ENCODE peak calls at places on chromosomes 1 and 21, in ten cellular contexts. One of them, this sample, is unnamed.

GRCh38 chr1:232922475-232922874 is 27.9 kb upstream of the NTPCR start:
- DNase-seq in activated T-cell treated with anti-CD3 and anti-CD28 coated beads for 1 hour: no peak
- DNase-seq in stimulated activated effector memory CD8-positive, alpha-beta T cell treated with anti-CD3 and anti-CD28 coated beads, Interleukin-12 subunit alpha, Interleukin-12 subunit beta, amount 100 ng/mL, for 72 hours: no peak
- DNase-seq in fibroblast of villous mesenchyme: peak; percentile 65
- DNase-seq in HFF-Myc: no peak
- DNase-seq in AG09319: no peak
- DNase-seq in WTC11: no peak
- DNase-seq in tibial artery: no peak
- DNase-seq in Daoy: peak; percentile 86
- DNase-seq in Peyer's patch: no peak
- DNase-seq in this sample: no peak

GRCh38 chr1:231279081-231279480 is 38.1 kb downstream of the GNPAT start:
- DNase-seq in stimulated activated effector memory CD8-positive, alpha-beta T cell treated with anti-CD3 and anti-CD28 coated beads, Interleukin-12 subunit alpha, Interleukin-12 subunit beta, amount 100 ng/mL, for 72 hours: no peak
- DNase-seq in Peyer's patch: no peak
- DNase-seq in HFF-Myc: no peak
- DNase-seq in tibial artery: no peak
- DNase-seq in fibroblast of villous mesenchyme: peak; percentile 6
- DNase-seq in activated T-cell treated with anti-CD3 and anti-CD28 coated beads for 1 hour: no peak
- DNase-seq in WTC11: no peak
- DNase-seq in Daoy: no peak
- DNase-seq in AG09319: no peak
- DNase-seq in this sample: no peak

GRCh38 chr1:244603498-244603897 is 49.4 kb upstream of the DESI2 start:
- DNase-seq in Peyer's patch: no peak
- DNase-seq in HFF-Myc: peak; percentile 14
- DNase-seq in stimulated activated effector memory CD8-positive, alpha-beta T cell treated with anti-CD3 and anti-CD28 coated beads, Interleukin-12 subunit alpha, Interleukin-12 subunit beta, amount 100 ng/mL, for 72 hours: no peak
- DNase-seq in tibial artery: no peak
- DNase-seq in WTC11: no peak
- DNase-seq in AG09319: no peak
- DNase-seq in Daoy: peak; percentile 13
- DNase-seq in fibroblast of villous mesenchyme: peak; percentile 49
- DNase-seq in activated T-cell treated with anti-CD3 and anti-CD28 coated beads for 1 hour: no peak
- DNase-seq in this sample: no peak

GRCh38 chr21:36188081-36188681 is 31.6 kb downstream of the DOP1B start:
- DNase-seq in tibial artery: no peak
- DNase-seq in Peyer's patch: no peak
- DNase-seq in AG09319: no peak
- DNase-seq in HFF-Myc: no peak
- DNase-seq in Daoy: no peak
- DNase-seq in stimulated activated effector memory CD8-positive, alpha-beta T cell treated with anti-CD3 and anti-CD28 coated beads, Interleukin-12 subunit alpha, Interleukin-12 subunit beta, amount 100 ng/mL, for 72 hours: no peak
- DNase-seq in activated T-cell treated with anti-CD3 and anti-CD28 coated beads for 1 hour: no peak
- DNase-seq in fibroblast of villous mesenchyme: no peak
- DNase-seq in WTC11: no peak
- DNase-seq in this sample: peak; percentile 82

GRCh38 chr1:84298688-84299535 is 2.6 kb upstream of the SAMD13 start:
- DNase-seq in AG09319: no peak
- DNase-seq in activated T-cell treated with anti-CD3 and anti-CD28 coated beads for 1 hour: peak; percentile 11
- DNase-seq in Peyer's patch: peak; percentile 23
- DNase-seq in HFF-Myc: no peak
- DNase-seq in tibial artery: peak; percentile 28
- DNase-seq in WTC11: peak; percentile 58
- DNase-seq in Daoy: peak; percentile 68
- DNase-seq in stimulated activated effector memory CD8-positive, alpha-beta T cell treated with anti-CD3 and anti-CD28 coated beads, Interleukin-12 subunit alpha, Interleukin-12 subunit beta, amount 100 ng/mL, for 72 hours: peak; percentile 4
- DNase-seq in fibroblast of villous mesenchyme: peak; percentile 17
- DNase-seq in this sample: peak; percentile 78

GRCh38 chr1:116538527-116538926 is 32.3 kb downstream of the CD58 start:
- DNase-seq in Peyer's patch: no peak
- DNase-seq in HFF-Myc: no peak
- DNase-seq in activated T-cell treated with anti-CD3 and anti-CD28 coated beads for 1 hour: no peak
- DNase-seq in WTC11: no peak
- DNase-seq in fibroblast of villous mesenchyme: peak; percentile 38
- DNase-seq in AG09319: no peak
- DNase-seq in stimulated activated effector memory CD8-positive, alpha-beta T cell treated with anti-CD3 and anti-CD28 coated beads, Interleukin-12 subunit alpha, Interleukin-12 subunit beta, amount 100 ng/mL, for 72 hours: no peak
- DNase-seq in Daoy: peak; percentile 78
- DNase-seq in tibial artery: no peak
- DNase-seq in this sample: no peak

GRCh38 chr21:35520869-35521268 is 471.8 kb upstream of the RUNX1 start:
- DNase-seq in HFF-Myc: no peak
- DNase-seq in activated T-cell treated with anti-CD3 and anti-CD28 coated beads for 1 hour: no peak
- DNase-seq in WTC11: no peak
- DNase-seq in Peyer's patch: no peak
- DNase-seq in Daoy: no peak
- DNase-seq in tibial artery: no peak
- DNase-seq in AG09319: no peak
- DNase-seq in fibroblast of villous mesenchyme: no peak
- DNase-seq in stimulated activated effector memory CD8-positive, alpha-beta T cell treated with anti-CD3 and anti-CD28 coated beads, Interleukin-12 subunit alpha, Interleukin-12 subunit beta, amount 100 ng/mL, for 72 hours: no peak
- DNase-seq in this sample: no peak

GRCh38 chr1:91732291-91732953 is 153.5 kb downstream of the TGFBR3 start:
- DNase-seq in Daoy: peak; percentile 97
- DNase-seq in HFF-Myc: peak; percentile 77
- DNase-seq in activated T-cell treated with anti-CD3 and anti-CD28 coated beads for 1 hour: no peak
- DNase-seq in AG09319: peak; percentile 43
- DNase-seq in fibroblast of villous mesenchyme: peak; percentile 90
- DNase-seq in WTC11: no peak
- DNase-seq in Peyer's patch: no peak
- DNase-seq in tibial artery: no peak
- DNase-seq in stimulated activated effector memory CD8-positive, alpha-beta T cell treated with anti-CD3 and anti-CD28 coated beads, Interleukin-12 subunit alpha, Interleukin-12 subunit beta, amount 100 ng/mL, for 72 hours: peak; percentile 20
- DNase-seq in this sample: no peak

GRCh38 chr1:211928993-211929637 is 98.6 kb upstream of the LPGAT1 start:
- DNase-seq in stimulated activated effector memory CD8-positive, alpha-beta T cell treated with anti-CD3 and anti-CD28 coated beads, Interleukin-12 subunit alpha, Interleukin-12 subunit beta, amount 100 ng/mL, for 72 hours: no peak
- DNase-seq in WTC11: no peak
- DNase-seq in Daoy: peak; percentile 33
- DNase-seq in activated T-cell treated with anti-CD3 and anti-CD28 coated beads for 1 hour: no peak
- DNase-seq in AG09319: no peak
- DNase-seq in Peyer's patch: no peak
- DNase-seq in fibroblast of villous mesenchyme: peak; percentile 64
- DNase-seq in HFF-Myc: no peak
- DNase-seq in tibial artery: peak; percentile 46
- DNase-seq in this sample: peak; percentile 55

GRCh38 chr1:107692580-107693345 is 272.2 kb downstream of the VAV3 start:
- DNase-seq in Daoy: no peak
- DNase-seq in HFF-Myc: no peak
- DNase-seq in tibial artery: no peak
- DNase-seq in stimulated activated effector memory CD8-positive, alpha-beta T cell treated with anti-CD3 and anti-CD28 coated beads, Interleukin-12 subunit alpha, Interleukin-12 subunit beta, amount 100 ng/mL, for 72 hours: no peak
- DNase-seq in Peyer's patch: no peak
- DNase-seq in fibroblast of villous mesenchyme: no peak
- DNase-seq in activated T-cell treated with anti-CD3 and anti-CD28 coated beads for 1 hour: no peak
- DNase-seq in WTC11: no peak
- DNase-seq in AG09319: no peak
- DNase-seq in this sample: no peak

GRCh38 chr1:16167331-16168143 is 11.7 kb upstream of the EPHA2 start:
- DNase-seq in tibial artery: no peak
- DNase-seq in fibroblast of villous mesenchyme: no peak
- DNase-seq in stimulated activated effector memory CD8-positive, alpha-beta T cell treated with anti-CD3 and anti-CD28 coated beads, Interleukin-12 subunit alpha, Interleukin-12 subunit beta, amount 100 ng/mL, for 72 hours: peak; percentile 48
- DNase-seq in AG09319: no peak
- DNase-seq in Daoy: peak; percentile 49
- DNase-seq in HFF-Myc: no peak
- DNase-seq in WTC11: peak; percentile 89
- DNase-seq in activated T-cell treated with anti-CD3 and anti-CD28 coated beads for 1 hour: peak; percentile 46
- DNase-seq in Peyer's patch: peak; percentile 57
- DNase-seq in this sample: peak; percentile 83

GRCh38 chr1:182350839-182351238 is 40.8 kb downstream of the GLUL start:
- DNase-seq in stimulated activated effector memory CD8-positive, alpha-beta T cell treated with anti-CD3 and anti-CD28 coated beads, Interleukin-12 subunit alpha, Interleukin-12 subunit beta, amount 100 ng/mL, for 72 hours: no peak
- DNase-seq in activated T-cell treated with anti-CD3 and anti-CD28 coated beads for 1 hour: no peak
- DNase-seq in tibial artery: peak; percentile 63
- DNase-seq in Daoy: no peak
- DNase-seq in HFF-Myc: no peak
- DNase-seq in AG09319: no peak
- DNase-seq in Peyer's patch: no peak
- DNase-seq in WTC11: no peak
- DNase-seq in fibroblast of villous mesenchyme: peak; percentile 46
- DNase-seq in this sample: no peak

GRCh38 chr1:231039161-231040018 is 664 bp downstream of the FAM89A start:
- DNase-seq in AG09319: no peak
- DNase-seq in WTC11: peak; percentile 48
- DNase-seq in Peyer's patch: peak; percentile 19
- DNase-seq in Daoy: peak; percentile 46
- DNase-seq in HFF-Myc: no peak
- DNase-seq in stimulated activated effector memory CD8-positive, alpha-beta T cell treated with anti-CD3 and anti-CD28 coated beads, Interleukin-12 subunit alpha, Interleukin-12 subunit beta, amount 100 ng/mL, for 72 hours: peak; percentile 21
- DNase-seq in activated T-cell treated with anti-CD3 and anti-CD28 coated beads for 1 hour: peak; percentile 19
- DNase-seq in tibial artery: no peak
- DNase-seq in fibroblast of villous mesenchyme: peak; percentile 71
- DNase-seq in this sample: peak; percentile 61

GRCh38 chr21:43639470-43640178 is 19.7 kb downstream of the HSF2BP start:
- DNase-seq in Peyer's patch: no peak
- DNase-seq in activated T-cell treated with anti-CD3 and anti-CD28 coated beads for 1 hour: no peak
- DNase-seq in stimulated activated effector memory CD8-positive, alpha-beta T cell treated with anti-CD3 and anti-CD28 coated beads, Interleukin-12 subunit alpha, Interleukin-12 subunit beta, amount 100 ng/mL, for 72 hours: no peak
- DNase-seq in HFF-Myc: no peak
- DNase-seq in AG09319: peak; percentile 55
- DNase-seq in WTC11: no peak
- DNase-seq in fibroblast of villous mesenchyme: peak; percentile 95
- DNase-seq in Daoy: no peak
- DNase-seq in tibial artery: no peak
- DNase-seq in this sample: no peak

GRCh38 chr1:25361901-25362300 is 23.8 kb downstream of the TMEM50A start:
- DNase-seq in AG09319: no peak
- DNase-seq in Daoy: no peak
- DNase-seq in activated T-cell treated with anti-CD3 and anti-CD28 coated beads for 1 hour: no peak
- DNase-seq in Peyer's patch: no peak
- DNase-seq in HFF-Myc: no peak
- DNase-seq in stimulated activated effector memory CD8-positive, alpha-beta T cell treated with anti-CD3 and anti-CD28 coated beads, Interleukin-12 subunit alpha, Interleukin-12 subunit beta, amount 100 ng/mL, for 72 hours: no peak
- DNase-seq in tibial artery: no peak
- DNase-seq in fibroblast of villous mesenchyme: peak; percentile 84
- DNase-seq in WTC11: no peak
- DNase-seq in this sample: no peak

GRCh38 chr1:184860985-184861754 is 106.5 kb upstream of the EDEM3 start:
- DNase-seq in fibroblast of villous mesenchyme: no peak
- DNase-seq in Peyer's patch: no peak
- DNase-seq in activated T-cell treated with anti-CD3 and anti-CD28 coated beads for 1 hour: no peak
- DNase-seq in stimulated activated effector memory CD8-positive, alpha-beta T cell treated with anti-CD3 and anti-CD28 coated beads, Interleukin-12 subunit alpha, Interleukin-12 subunit beta, amount 100 ng/mL, for 72 hours: no peak
- DNase-seq in HFF-Myc: peak; percentile 32
- DNase-seq in tibial artery: no peak
- DNase-seq in WTC11: no peak
- DNase-seq in Daoy: no peak
- DNase-seq in AG09319: no peak
- DNase-seq in this sample: peak; percentile 19

This sample was measured in mucosa of descending colon.